ENCODE peak calls at places on chromosomes 11 and 22, in five cellular contexts. Y, H, O, C and S are unnamed samples.

GRCh38 chr11:44607987-44608386 is 42.5 kb downstream of the CD82 start:
- DNase-seq in Y (no peak), C (no peak), O (no peak), H (peak), S (no peak)

GRCh38 chr11:118251858-118252652 is at the start of gene MPZL3:
- DNase-seq in H (peak), O (peak), C (peak), Y (peak), S (peak)

GRCh38 chr11:71962428-71963038 is 33.7 kb downstream of the RNF121 start:
- DNase-seq in Y (no peak), H (no peak), O (no peak), C (peak), S (no peak)

GRCh38 chr11:117749541-117749910 is 47.5 kb downstream of the DSCAML1 start:
- DNase-seq in Y (no peak), C (no peak), O (no peak), H (no peak), S (no peak)

GRCh38 chr11:20131744-20132666 is 28.3 kb downstream of the DBX1 start:
- DNase-seq in Y (peak), H (peak), O (peak), C (peak), S (peak)

GRCh38 chr11:66663741-66664296 is 13.9 kb downstream of the RBM4B start:
- DNase-seq in Y (no peak), C (no peak), O (no peak), H (no peak), S (no peak)

GRCh38 chr11:117430293-117430955 is 102.8 kb downstream of the CEP164 start:
- DNase-seq in C (no peak), Y (no peak), O (no peak), H (no peak), S (no peak)

GRCh38 chr11:60915250-60915914 is 1.4 kb downstream of the TMEM109 start:
- DNase-seq in Y (peak), O (peak), C (peak), H (peak), S (peak)

GRCh38 chr22:33210129-33210784 is 152.1 kb upstream of the SYN3 start:
- DNase-seq in O (no peak), H (peak), C (peak), Y (peak), S (peak)